ENCODE peak calls at places on chromosomes 1 and 21, in four cellular contexts. One of them, this sample, is unnamed.

GRCh38 chr1:228459091-228459993 is 27.8 kb upstream of the RNF187 start:
- DNase-seq in fibroblast of the aortic adventitia: peak; percentile 86
- DNase-seq in activated CD4-positive, CD25-positive, alpha-beta regulatory T cell treated with anti-CD3 and anti-CD28 coated beads, Interleukin-2, amount 50 U/mL, for 72 hours: peak; percentile 64
- DNase-seq in body of pancreas: peak; percentile 37
- DNase-seq in this sample: peak; percentile 72

GRCh38 chr1:26848947-26849774 is 13.8 kb upstream of the SFN start:
- DNase-seq in body of pancreas: peak; percentile 79
- DNase-seq in activated CD4-positive, CD25-positive, alpha-beta regulatory T cell treated with anti-CD3 and anti-CD28 coated beads, Interleukin-2, amount 50 U/mL, for 72 hours: no peak
- DNase-seq in fibroblast of the aortic adventitia: peak; percentile 82
- DNase-seq in this sample: peak; percentile 96

GRCh38 chr1:225556694-225557093 is 96.2 kb downstream of the ENAH start:
- DNase-seq in body of pancreas: no peak
- DNase-seq in fibroblast of the aortic adventitia: no peak
- DNase-seq in activated CD4-positive, CD25-positive, alpha-beta regulatory T cell treated with anti-CD3 and anti-CD28 coated beads, Interleukin-2, amount 50 U/mL, for 72 hours: no peak
- DNase-seq in this sample: no peak

GRCh38 chr1:160776178-160776577 is 19.8 kb upstream of the LY9 start:
- DNase-seq in body of pancreas: no peak
- DNase-seq in activated CD4-positive, CD25-positive, alpha-beta regulatory T cell treated with anti-CD3 and anti-CD28 coated beads, Interleukin-2, amount 50 U/mL, for 72 hours: no peak
- DNase-seq in fibroblast of the aortic adventitia: no peak
- DNase-seq in this sample: no peak

GRCh38 chr1:53834776-53835175 is 3.3 kb downstream of the NDC1 start:
- DNase-seq in fibroblast of the aortic adventitia: no peak
- DNase-seq in body of pancreas: no peak
- DNase-seq in activated CD4-positive, CD25-positive, alpha-beta regulatory T cell treated with anti-CD3 and anti-CD28 coated beads, Interleukin-2, amount 50 U/mL, for 72 hours: no peak
- DNase-seq in this sample: no peak

GRCh38 chr21:42974832-42975820 is 764 bp downstream of the PKNOX1 start:
- DNase-seq in body of pancreas: peak; percentile 67
- DNase-seq in fibroblast of the aortic adventitia: peak; percentile 56
- DNase-seq in activated CD4-positive, CD25-positive, alpha-beta regulatory T cell treated with anti-CD3 and anti-CD28 coated beads, Interleukin-2, amount 50 U/mL, for 72 hours: peak; percentile 75
- DNase-seq in this sample: peak; percentile 76

GRCh38 chr1:14596591-14596990 is 1.9 kb upstream of the KAZN start:
- DNase-seq in body of pancreas: no peak
- DNase-seq in activated CD4-positive, CD25-positive, alpha-beta regulatory T cell treated with anti-CD3 and anti-CD28 coated beads, Interleukin-2, amount 50 U/mL, for 72 hours: no peak
- DNase-seq in fibroblast of the aortic adventitia: no peak
- DNase-seq in this sample: no peak

GRCh38 chr1:218823291-218823900 is 350.3 kb upstream of the LYPLAL1 start:
- DNase-seq in body of pancreas: no peak
- DNase-seq in fibroblast of the aortic adventitia: peak; percentile 93
- DNase-seq in activated CD4-positive, CD25-positive, alpha-beta regulatory T cell treated with anti-CD3 and anti-CD28 coated beads, Interleukin-2, amount 50 U/mL, for 72 hours: no peak
- DNase-seq in this sample: no peak

GRCh38 chr1:48876221-48876785 is 99.6 kb upstream of the BEND5 start:
- DNase-seq in body of pancreas: no peak
- DNase-seq in fibroblast of the aortic adventitia: peak; percentile 56
- DNase-seq in activated CD4-positive, CD25-positive, alpha-beta regulatory T cell treated with anti-CD3 and anti-CD28 coated beads, Interleukin-2, amount 50 U/mL, for 72 hours: no peak
- DNase-seq in this sample: no peak

GRCh38 chr1:66271216-66271903 is 262.6 kb upstream of the SGIP1 start:
- DNase-seq in body of pancreas: peak; percentile 62
- DNase-seq in activated CD4-positive, CD25-positive, alpha-beta regulatory T cell treated with anti-CD3 and anti-CD28 coated beads, Interleukin-2, amount 50 U/mL, for 72 hours: no peak
- DNase-seq in fibroblast of the aortic adventitia: peak; percentile 100
- DNase-seq in this sample: peak; percentile 88

GRCh38 chr1:193259619-193260018 is 73.2 kb upstream of the B3GALT2 start:
- DNase-seq in activated CD4-positive, CD25-positive, alpha-beta regulatory T cell treated with anti-CD3 and anti-CD28 coated beads, Interleukin-2, amount 50 U/mL, for 72 hours: no peak
- DNase-seq in body of pancreas: no peak
- DNase-seq in fibroblast of the aortic adventitia: no peak
- DNase-seq in this sample: no peak

GRCh38 chr1:100430368-100430767 is 78.1 kb downstream of the CDC14A start:
- DNase-seq in body of pancreas: no peak
- DNase-seq in fibroblast of the aortic adventitia: no peak
- DNase-seq in activated CD4-positive, CD25-positive, alpha-beta regulatory T cell treated with anti-CD3 and anti-CD28 coated beads, Interleukin-2, amount 50 U/mL, for 72 hours: no peak
- DNase-seq in this sample: no peak

GRCh38 chr1:41902125-41902524 is 16.6 kb downstream of the HIVEP3 start:
- DNase-seq in activated CD4-positive, CD25-positive, alpha-beta regulatory T cell treated with anti-CD3 and anti-CD28 coated beads, Interleukin-2, amount 50 U/mL, for 72 hours: no peak
- DNase-seq in body of pancreas: no peak
- DNase-seq in fibroblast of the aortic adventitia: peak; percentile 79
- DNase-seq in this sample: no peak

GRCh38 chr1:71693581-71693980 is 588.8 kb downstream of the NEGR1 start:
- DNase-seq in activated CD4-positive, CD25-positive, alpha-beta regulatory T cell treated with anti-CD3 and anti-CD28 coated beads, Interleukin-2, amount 50 U/mL, for 72 hours: no peak
- DNase-seq in fibroblast of the aortic adventitia: no peak
- DNase-seq in body of pancreas: no peak
- DNase-seq in this sample: no peak

GRCh38 chr1:230230948-230231738 is 164.1 kb downstream of the GALNT2 start:
- DNase-seq in fibroblast of the aortic adventitia: no peak
- DNase-seq in body of pancreas: peak; percentile 48
- DNase-seq in activated CD4-positive, CD25-positive, alpha-beta regulatory T cell treated with anti-CD3 and anti-CD28 coated beads, Interleukin-2, amount 50 U/mL, for 72 hours: no peak
- DNase-seq in this sample: peak; percentile 63

GRCh38 chr1:22652881-22653316 is at the start of gene C1QB:
- DNase-seq in activated CD4-positive, CD25-positive, alpha-beta regulatory T cell treated with anti-CD3 and anti-CD28 coated beads, Interleukin-2, amount 50 U/mL, for 72 hours: no peak
- DNase-seq in fibroblast of the aortic adventitia: no peak
- DNase-seq in body of pancreas: no peak
- DNase-seq in this sample: peak; percentile 59

GRCh38 chr1:49200738-49201137 is 424.0 kb upstream of the BEND5 start:
- DNase-seq in fibroblast of the aortic adventitia: no peak
- DNase-seq in body of pancreas: no peak
- DNase-seq in activated CD4-positive, CD25-positive, alpha-beta regulatory T cell treated with anti-CD3 and anti-CD28 coated beads, Interleukin-2, amount 50 U/mL, for 72 hours: no peak
- DNase-seq in this sample: no peak

GRCh38 chr1:200316148-200316803 is 93.6 kb downstream of the ZNF281 start:
- DNase-seq in body of pancreas: no peak
- DNase-seq in activated CD4-positive, CD25-positive, alpha-beta regulatory T cell treated with anti-CD3 and anti-CD28 coated beads, Interleukin-2, amount 50 U/mL, for 72 hours: no peak
- DNase-seq in fibroblast of the aortic adventitia: no peak
- DNase-seq in this sample: no peak

GRCh38 chr1:118185083-118185899 is at the start of gene SPAG17:
- DNase-seq in activated CD4-positive, CD25-positive, alpha-beta regulatory T cell treated with anti-CD3 and anti-CD28 coated beads, Interleukin-2, amount 50 U/mL, for 72 hours: no peak
- DNase-seq in fibroblast of the aortic adventitia: peak; percentile 23
- DNase-seq in body of pancreas: peak; percentile 84
- DNase-seq in this sample: peak; percentile 46

GRCh38 chr1:85264150-85264549 is 4.7 kb upstream of the C1orf52 start:
- DNase-seq in activated CD4-positive, CD25-positive, alpha-beta regulatory T cell treated with anti-CD3 and anti-CD28 coated beads, Interleukin-2, amount 50 U/mL, for 72 hours: no peak
- DNase-seq in body of pancreas: no peak
- DNase-seq in fibroblast of the aortic adventitia: peak; percentile 38
- DNase-seq in this sample: no peak

GRCh38 chr1:217453816-217454215 is 177.1 kb downstream of the GPATCH2 start:
- DNase-seq in activated CD4-positive, CD25-positive, alpha-beta regulatory T cell treated with anti-CD3 and anti-CD28 coated beads, Interleukin-2, amount 50 U/mL, for 72 hours: no peak
- DNase-seq in fibroblast of the aortic adventitia: no peak
- DNase-seq in body of pancreas: no peak
- DNase-seq in this sample: no peak

This sample was measured in left colon.